ENCODE peak calls at places on chromosomes 3 and 15, in four cellular contexts. X, U, B and M are unnamed samples.

GRCh38 chr3:182618981-182619591 is 174.2 kb upstream of the ATP11B start:
- DNase-seq in B (no peak), U (no peak), X (no peak), M (peak)

GRCh38 chr15:90873998-90874605 is 5.7 kb downstream of the FURIN start:
- DNase-seq in U (no peak), B (peak), X (peak), M (no peak)

GRCh38 chr3:31804251-31805051 is 176.6 kb downstream of the OSBPL10 start:
- DNase-seq in X (no peak), B (no peak), U (no peak), M (no peak)

GRCh38 chr3:124760601-124761000 is 30.3 kb downstream of the UMPS start:
- DNase-seq in B (no peak), U (no peak), X (no peak), M (peak)

GRCh38 chr15:95875141-95875643 is 455.3 kb upstream of the NR2F2 start:
- DNase-seq in U (no peak), X (no peak), B (no peak), M (peak)

GRCh38 chr15:78804391-78804792 is 6.9 kb downstream of the ADAMTS7 start:
- DNase-seq in B (no peak), U (peak), X (no peak), M (no peak)

GRCh38 chr3:160685144-160685766 is 8.3 kb downstream of the ARL14 start:
- DNase-seq in B (no peak), U (no peak), X (no peak), M (no peak)

GRCh38 chr15:52082197-52083036 is 30.2 kb downstream of the BCL2L10 start:
- DNase-seq in X (no peak), U (no peak), B (no peak), M (no peak)

GRCh38 chr3:107297597-107297996 is 79.6 kb upstream of the CCDC54 start:
- DNase-seq in X (no peak), B (no peak), U (no peak), M (no peak)

GRCh38 chr3:4504340-4505261 is 11.5 kb downstream of the ITPR1 start:
- DNase-seq in X (no peak), B (peak), U (no peak), M (peak)

GRCh38 chr3:87128006-87128405 is 99.1 kb upstream of the CHMP2B start:
- DNase-seq in X (no peak), B (no peak), U (no peak), M (no peak)

GRCh38 chr3:42013652-42014442 is 51.9 kb upstream of the ULK4 start:
- DNase-seq in U (peak), B (peak), X (peak), M (no peak)

GRCh38 chr15:72445426-72445825 is 28.7 kb upstream of the ARIH1 start:
- DNase-seq in U (no peak), X (no peak), B (peak), M (no peak)

GRCh38 chr3:42032693-42033349 is 58.3 kb upstream of the TRAK1 start:
- DNase-seq in X (no peak), U (peak), B (no peak), M (no peak)

GRCh38 chr3:185729335-185729715 is 95.5 kb downstream of the IGF2BP2 start:
- DNase-seq in X (no peak), B (no peak), U (no peak), M (peak)

GRCh38 chr3:187017511-187018230 is 87.3 kb downstream of the ST6GAL1 start:
- DNase-seq in B (no peak), X (no peak), U (peak), M (no peak)

DNA sequence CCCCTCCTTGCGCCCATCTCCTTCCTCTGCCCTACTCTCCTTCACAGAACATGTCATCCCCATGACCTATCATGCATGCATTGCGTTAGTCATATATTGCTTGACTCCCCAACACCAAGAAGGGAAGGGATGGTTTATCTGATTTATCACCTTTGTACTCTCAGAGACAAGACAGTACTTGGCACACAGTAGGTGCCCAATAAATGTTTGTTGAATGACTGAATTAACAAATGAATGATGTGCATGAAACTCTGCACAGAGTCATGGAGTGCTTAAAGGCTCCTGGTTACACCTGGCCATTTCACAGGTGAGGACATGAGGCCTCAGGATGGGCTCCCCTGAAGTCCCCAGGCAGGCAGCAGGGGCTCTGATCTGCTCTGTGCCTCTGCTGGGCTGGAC is 59.6 kb downstream of the IQSEC1 start:
- DNase-seq in X (no peak), U (no peak), B (no peak), M (no peak)
- TF ChIP-seq CTCF in X (no peak), U (no peak), B (no peak), M (no peak)

GRCh38 chr15:49876401-49877038 is 242.5 kb downstream of the ATP8B4 start:
- DNase-seq in X (peak), B (peak), U (no peak), M (no peak)

GRCh38 chr15:49877117-49877860 is 241.7 kb downstream of the ATP8B4 start:
- DNase-seq in X (no peak), B (no peak), U (no peak), M (no peak)

GRCh38 chr15:49877871-49878511 is 241.0 kb downstream of the ATP8B4 start:
- DNase-seq in U (no peak), X (no peak), B (no peak), M (no peak)

GRCh38 chr15:49875392-49875791 is 243.6 kb downstream of the ATP8B4 start:
- DNase-seq in X (no peak), B (no peak), U (no peak), M (no peak)
- TF ChIP-seq CTCF in X (no peak), B (no peak), U (no peak), M (no peak)

GRCh38 chr3:36540898-36541518 is 160.7 kb downstream of the STAC start:
- DNase-seq in U (no peak), X (no peak), B (peak), M (peak)
- TF ChIP-seq CTCF in U (peak), X (peak), B (peak), M (peak)

DNA sequence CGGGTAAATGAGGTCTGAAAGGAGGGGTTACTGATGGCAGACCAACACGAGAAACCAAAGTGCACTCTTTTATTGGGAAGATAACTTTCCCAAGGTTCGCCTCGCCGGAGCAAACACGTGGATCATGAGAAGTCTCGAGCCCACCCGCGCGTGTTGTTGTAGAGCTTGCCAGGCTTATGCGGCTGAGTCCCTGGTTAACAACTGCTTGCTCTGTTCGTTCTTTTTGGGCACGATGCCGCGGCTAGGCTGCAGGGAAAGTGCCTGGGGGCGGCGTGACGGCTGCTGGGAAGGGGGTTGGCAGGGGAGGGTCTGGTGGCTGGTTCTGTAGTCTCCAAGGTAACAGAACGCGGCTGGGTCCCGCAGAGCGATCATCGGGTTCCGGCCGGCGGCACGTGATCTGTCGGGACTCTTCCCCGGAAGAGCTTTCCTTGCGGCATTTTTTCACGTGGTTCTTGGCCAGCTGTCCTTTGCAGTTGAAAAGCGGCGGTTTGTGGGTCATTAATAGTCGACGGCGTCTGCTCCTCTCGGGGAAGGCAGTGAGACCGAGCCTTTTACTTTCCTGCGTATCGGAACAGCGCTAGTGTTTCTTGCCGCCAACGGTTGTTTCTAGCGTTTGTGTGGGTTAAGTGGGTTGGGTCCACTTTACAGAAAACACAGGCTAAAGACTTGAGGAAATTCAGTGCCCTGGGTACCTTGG is 1.5 kb downstream of the MGA start:
- DNase-seq in X (peak), B (peak), U (peak), M (peak)
- TF ChIP-seq CTCF in X (no peak), B (no peak), U (no peak), M (no peak)

GRCh38 chr3:133965033-133965570 is 64.6 kb downstream of the SLCO2A1 start:
- DNase-seq in U (no peak), B (no peak), X (no peak), M (no peak)
- TF ChIP-seq CTCF in U (no peak), B (no peak), X (no peak), M (no peak)

GRCh38 chr15:25899870-25900269 is 36.7 kb upstream of the ATP10A start:
- DNase-seq in U (no peak), B (no peak), X (no peak), M (no peak)
- TF ChIP-seq CTCF in U (no peak), B (no peak), X (no peak), M (no peak)

DNA sequence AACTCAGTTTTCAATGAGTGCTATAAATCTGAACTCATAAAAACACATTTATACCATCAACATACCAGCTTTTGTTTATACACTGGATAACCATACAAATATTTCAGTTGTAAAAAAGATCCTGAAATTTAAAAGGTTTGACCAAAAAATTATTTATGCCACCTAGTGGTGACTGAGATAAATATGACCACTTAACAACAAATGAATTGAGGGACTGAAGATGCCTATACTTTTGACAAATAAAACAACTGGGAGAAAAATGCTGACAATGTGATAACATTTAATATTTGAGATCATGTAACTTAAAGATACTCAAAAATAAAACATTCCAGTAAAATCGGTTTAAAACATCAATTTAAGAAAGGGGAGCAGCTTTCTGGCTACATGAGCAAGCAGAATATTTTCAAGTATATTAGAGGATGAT is 30.4 kb downstream of the ATG3 start:
- DNase-seq in B (peak), U (no peak), X (no peak), M (peak)
- TF ChIP-seq CTCF in B (peak), U (peak), X (peak), M (peak)

GRCh38 chr15:57537072-57537471 is 54.6 kb upstream of the MYZAP start:
- DNase-seq in U (no peak), B (no peak), X (peak), M (no peak)
- TF ChIP-seq CTCF in U (no peak), B (no peak), X (peak), M (no peak)